ENCODE peak calls at places on chromosomes 11 and 22, in six cellular contexts. One of them, this sample, is unnamed.
A peak's percentile ranks its signal among the peaks of the same experiment; 100 is the strongest.

GRCh38 chr11:94018721-94019120 is 2.4 kb upstream of the HEPHL1 start:
- DNase-seq in neuronal stem cell: no peak
- DNase-seq in K562: no peak
- DNase-seq in Caco-2: no peak
- DNase-seq in CD4-positive, alpha-beta memory T cell: no peak
- DNase-seq in endothelial cell of umbilical vein: no peak
- DNase-seq in this sample: no peak

GRCh38 chr11:19419021-19419750 is 178.4 kb upstream of the E2F8 start:
- DNase-seq in neuronal stem cell: no peak
- DNase-seq in K562: no peak
- DNase-seq in Caco-2: peak; percentile 53
- DNase-seq in CD4-positive, alpha-beta memory T cell: no peak
- DNase-seq in endothelial cell of umbilical vein: no peak
- DNase-seq in this sample: no peak

GRCh38 chr11:68375337-68375736 is 62.9 kb downstream of the LRP5 start:
- DNase-seq in neuronal stem cell: no peak
- DNase-seq in K562: no peak
- DNase-seq in Caco-2: no peak
- DNase-seq in CD4-positive, alpha-beta memory T cell: no peak
- DNase-seq in endothelial cell of umbilical vein: no peak
- DNase-seq in this sample: no peak

GRCh38 chr11:67278135-67278938 is 10.8 kb upstream of the ANKRD13D start:
- DNase-seq in neuronal stem cell: no peak
- DNase-seq in K562: no peak
- DNase-seq in Caco-2: no peak
- DNase-seq in CD4-positive, alpha-beta memory T cell: no peak
- DNase-seq in endothelial cell of umbilical vein: no peak
- DNase-seq in this sample: no peak

GRCh38 chr11:47979378-47980092 is 824 bp upstream of the PTPRJ start:
- DNase-seq in neuronal stem cell: peak; percentile 18
- DNase-seq in K562: no peak
- DNase-seq in Caco-2: no peak
- DNase-seq in CD4-positive, alpha-beta memory T cell: no peak
- DNase-seq in endothelial cell of umbilical vein: peak; percentile 12
- DNase-seq in this sample: peak; percentile 36

GRCh38 chr11:57585301-57585700 is 12.2 kb upstream of the SERPING1 start:
- DNase-seq in neuronal stem cell: no peak
- DNase-seq in K562: no peak
- DNase-seq in Caco-2: no peak
- DNase-seq in CD4-positive, alpha-beta memory T cell: no peak
- DNase-seq in endothelial cell of umbilical vein: no peak
- DNase-seq in this sample: peak; percentile 48

GRCh38 chr11:123560001-123560400 is 94.4 kb downstream of the SCN3B start:
- DNase-seq in neuronal stem cell: no peak
- DNase-seq in K562: no peak
- DNase-seq in Caco-2: no peak
- DNase-seq in CD4-positive, alpha-beta memory T cell: no peak
- DNase-seq in endothelial cell of umbilical vein: no peak
- DNase-seq in this sample: no peak

GRCh38 chr11:72231396-72232259 is 7.1 kb downstream of the INPPL1 start:
- DNase-seq in neuronal stem cell: no peak
- DNase-seq in K562: no peak
- DNase-seq in Caco-2: peak; percentile 36
- DNase-seq in CD4-positive, alpha-beta memory T cell: no peak
- DNase-seq in endothelial cell of umbilical vein: no peak
- DNase-seq in this sample: no peak

GRCh38 chr11:125300791-125301218 is 136.3 kb downstream of the PKNOX2 start:
- DNase-seq in neuronal stem cell: no peak
- DNase-seq in K562: no peak
- DNase-seq in Caco-2: no peak
- DNase-seq in CD4-positive, alpha-beta memory T cell: no peak
- DNase-seq in endothelial cell of umbilical vein: peak; percentile 80
- DNase-seq in this sample: peak; percentile 8

GRCh38 chr11:133844217-133844616 is 1.1 kb downstream of the SPATA19 start:
- DNase-seq in neuronal stem cell: no peak
- DNase-seq in K562: no peak
- DNase-seq in Caco-2: no peak
- DNase-seq in CD4-positive, alpha-beta memory T cell: no peak
- DNase-seq in endothelial cell of umbilical vein: no peak
- DNase-seq in this sample: no peak

GRCh38 chr11:35236667-35237003 is 97.7 kb downstream of the CD44 start:
- DNase-seq in neuronal stem cell: no peak
- DNase-seq in K562: no peak
- DNase-seq in Caco-2: no peak
- DNase-seq in CD4-positive, alpha-beta memory T cell: no peak
- DNase-seq in endothelial cell of umbilical vein: no peak
- DNase-seq in this sample: peak; percentile 22

GRCh38 chr11:83459802-83460201 is 173.6 kb upstream of the CCDC90B start:
- DNase-seq in neuronal stem cell: no peak
- DNase-seq in K562: no peak
- DNase-seq in Caco-2: no peak
- DNase-seq in CD4-positive, alpha-beta memory T cell: no peak
- DNase-seq in endothelial cell of umbilical vein: peak; percentile 3
- DNase-seq in this sample: no peak

GRCh38 chr11:79768343-79768742 is 327.5 kb upstream of the TENM4 start:
- DNase-seq in neuronal stem cell: no peak
- DNase-seq in K562: no peak
- DNase-seq in Caco-2: no peak
- DNase-seq in CD4-positive, alpha-beta memory T cell: no peak
- DNase-seq in endothelial cell of umbilical vein: no peak
- DNase-seq in this sample: no peak

GRCh38 chr11:107606122-107606521 is 15.2 kb downstream of the ELMOD1 start:
- DNase-seq in neuronal stem cell: no peak
- DNase-seq in K562: no peak
- DNase-seq in Caco-2: no peak
- DNase-seq in CD4-positive, alpha-beta memory T cell: no peak
- DNase-seq in endothelial cell of umbilical vein: no peak
- DNase-seq in this sample: peak; percentile 16

GRCh38 chr11:14886509-14886908 is 5.5 kb downstream of the CYP2R1 start:
- DNase-seq in neuronal stem cell: no peak
- DNase-seq in K562: no peak
- DNase-seq in Caco-2: peak; percentile 67
- DNase-seq in CD4-positive, alpha-beta memory T cell: no peak
- DNase-seq in endothelial cell of umbilical vein: no peak
- DNase-seq in this sample: no peak

GRCh38 chr11:6531267-6531752 is 34.2 kb downstream of the DNHD1 start:
- DNase-seq in neuronal stem cell: peak; percentile 54
- DNase-seq in K562: peak; percentile 68
- DNase-seq in Caco-2: no peak
- DNase-seq in CD4-positive, alpha-beta memory T cell: peak; percentile 47
- DNase-seq in endothelial cell of umbilical vein: peak; percentile 75
- DNase-seq in this sample: peak; percentile 46

GRCh38 chr11:123841189-123841588 is 35.0 kb upstream of the OR6M1 start:
- DNase-seq in neuronal stem cell: no peak
- DNase-seq in K562: no peak
- DNase-seq in Caco-2: no peak
- DNase-seq in CD4-positive, alpha-beta memory T cell: no peak
- DNase-seq in endothelial cell of umbilical vein: peak; percentile 44
- DNase-seq in this sample: peak; percentile 44

GRCh38 chr11:98568011-98568410 is 452.7 kb upstream of the CNTN5 start:
- DNase-seq in neuronal stem cell: no peak
- DNase-seq in K562: no peak
- DNase-seq in Caco-2: no peak
- DNase-seq in CD4-positive, alpha-beta memory T cell: no peak
- DNase-seq in endothelial cell of umbilical vein: no peak
- DNase-seq in this sample: no peak

GRCh38 chr11:111601979-111602864 is at the start of gene SIK2:
- DNase-seq in neuronal stem cell: peak; percentile 94
- DNase-seq in K562: peak; percentile 95
- DNase-seq in Caco-2: peak; percentile 99
- DNase-seq in CD4-positive, alpha-beta memory T cell: peak; percentile 87
- DNase-seq in endothelial cell of umbilical vein: peak; percentile 95
- DNase-seq in this sample: peak; percentile 99

GRCh38 chr11:95426823-95427462 is 195.9 kb upstream of the SESN3 start:
- DNase-seq in neuronal stem cell: no peak
- DNase-seq in K562: no peak
- DNase-seq in Caco-2: no peak
- DNase-seq in CD4-positive, alpha-beta memory T cell: no peak
- DNase-seq in endothelial cell of umbilical vein: no peak
- DNase-seq in this sample: no peak

GRCh38 chr11:69178819-69179482 is 23.2 kb downstream of the SMIM38 start:
- DNase-seq in neuronal stem cell: no peak
- DNase-seq in K562: no peak
- DNase-seq in Caco-2: no peak
- DNase-seq in CD4-positive, alpha-beta memory T cell: no peak
- DNase-seq in endothelial cell of umbilical vein: no peak
- DNase-seq in this sample: no peak

GRCh38 chr11:11500744-11501487 is 120.9 kb downstream of the GALNT18 start:
- DNase-seq in neuronal stem cell: no peak
- DNase-seq in K562: no peak
- DNase-seq in Caco-2: no peak
- DNase-seq in CD4-positive, alpha-beta memory T cell: no peak
- DNase-seq in endothelial cell of umbilical vein: no peak
- DNase-seq in this sample: no peak

GRCh38 chr11:45885921-45886721 is 670 bp downstream of the MAPK8IP1 start:
- DNase-seq in neuronal stem cell: no peak
- DNase-seq in K562: no peak
- DNase-seq in Caco-2: no peak
- DNase-seq in CD4-positive, alpha-beta memory T cell: no peak
- DNase-seq in endothelial cell of umbilical vein: no peak
- DNase-seq in this sample: no peak

GRCh38 chr22:26409705-26410376 is 19.2 kb upstream of the ASPHD2 start:
- DNase-seq in neuronal stem cell: no peak
- DNase-seq in K562: no peak
- DNase-seq in Caco-2: no peak
- DNase-seq in CD4-positive, alpha-beta memory T cell: no peak
- DNase-seq in endothelial cell of umbilical vein: peak; percentile 31
- DNase-seq in this sample: no peak

GRCh38 chr11:8013833-8014232 is 26.7 kb downstream of the EIF3F start:
- DNase-seq in neuronal stem cell: no peak
- DNase-seq in K562: no peak
- DNase-seq in Caco-2: no peak
- DNase-seq in CD4-positive, alpha-beta memory T cell: no peak
- DNase-seq in endothelial cell of umbilical vein: no peak
- DNase-seq in this sample: no peak

GRCh38 chr11:20049231-20049630 is 111.0 kb downstream of the DBX1 start:
- DNase-seq in neuronal stem cell: no peak
- DNase-seq in K562: no peak
- DNase-seq in Caco-2: no peak
- DNase-seq in CD4-positive, alpha-beta memory T cell: no peak
- DNase-seq in endothelial cell of umbilical vein: no peak
- DNase-seq in this sample: no peak

GRCh38 chr22:50314455-50315288 is 7.2 kb upstream of the PLXNB2 start:
- DNase-seq in neuronal stem cell: no peak
- DNase-seq in K562: peak; percentile 60
- DNase-seq in Caco-2: peak; percentile 32
- DNase-seq in CD4-positive, alpha-beta memory T cell: peak; percentile 58
- DNase-seq in endothelial cell of umbilical vein: no peak
- DNase-seq in this sample: peak; percentile 80

GRCh38 chr11:122895591-122895990 is 13.0 kb downstream of the JHY start:
- DNase-seq in neuronal stem cell: no peak
- DNase-seq in K562: no peak
- DNase-seq in Caco-2: no peak
- DNase-seq in CD4-positive, alpha-beta memory T cell: no peak
- DNase-seq in endothelial cell of umbilical vein: no peak
- DNase-seq in this sample: no peak

GRCh38 chr11:17526931-17527660 is 17.1 kb downstream of the USH1C start:
- DNase-seq in neuronal stem cell: no peak
- DNase-seq in K562: no peak
- DNase-seq in Caco-2: no peak
- DNase-seq in CD4-positive, alpha-beta memory T cell: no peak
- DNase-seq in endothelial cell of umbilical vein: no peak
- DNase-seq in this sample: no peak

GRCh38 chr22:23065495-23066122 is 4.7 kb upstream of the GNAZ start:
- DNase-seq in neuronal stem cell: no peak
- DNase-seq in K562: no peak
- DNase-seq in Caco-2: no peak
- DNase-seq in CD4-positive, alpha-beta memory T cell: no peak
- DNase-seq in endothelial cell of umbilical vein: no peak
- DNase-seq in this sample: no peak

GRCh38 chr22:33917744-33918406 is 2.4 kb downstream of the LARGE1 start:
- DNase-seq in neuronal stem cell: no peak
- DNase-seq in K562: no peak
- DNase-seq in Caco-2: no peak
- DNase-seq in CD4-positive, alpha-beta memory T cell: no peak
- DNase-seq in endothelial cell of umbilical vein: no peak
- DNase-seq in this sample: peak; percentile 88
- H3K4me3 ChIP-seq in neuronal stem cell: peak overlapping the region; percentile 53
- H3K4me3 ChIP-seq in K562: no peak overlapping the region
- H3K4me3 ChIP-seq in Caco-2: no peak overlapping the region
- H3K4me3 ChIP-seq in CD4-positive, alpha-beta memory T cell: no peak overlapping the region
- H3K4me3 ChIP-seq in endothelial cell of umbilical vein: no peak overlapping the region
- H3K4me3 ChIP-seq in this sample: peak overlapping the region; percentile 71

GRCh38 chr11:1815751-1816150 is 19.0 kb upstream of the SYT8 start:
- DNase-seq in neuronal stem cell: no peak
- DNase-seq in K562: no peak
- DNase-seq in Caco-2: no peak
- DNase-seq in CD4-positive, alpha-beta memory T cell: no peak
- DNase-seq in endothelial cell of umbilical vein: no peak
- DNase-seq in this sample: no peak
- H3K4me3 ChIP-seq in neuronal stem cell: no peak overlapping the region
- H3K4me3 ChIP-seq in K562: no peak overlapping the region
- H3K4me3 ChIP-seq in Caco-2: no peak overlapping the region
- H3K4me3 ChIP-seq in CD4-positive, alpha-beta memory T cell: no peak overlapping the region
- H3K4me3 ChIP-seq in endothelial cell of umbilical vein: no peak overlapping the region
- H3K4me3 ChIP-seq in this sample: no peak overlapping the region

DNA sequence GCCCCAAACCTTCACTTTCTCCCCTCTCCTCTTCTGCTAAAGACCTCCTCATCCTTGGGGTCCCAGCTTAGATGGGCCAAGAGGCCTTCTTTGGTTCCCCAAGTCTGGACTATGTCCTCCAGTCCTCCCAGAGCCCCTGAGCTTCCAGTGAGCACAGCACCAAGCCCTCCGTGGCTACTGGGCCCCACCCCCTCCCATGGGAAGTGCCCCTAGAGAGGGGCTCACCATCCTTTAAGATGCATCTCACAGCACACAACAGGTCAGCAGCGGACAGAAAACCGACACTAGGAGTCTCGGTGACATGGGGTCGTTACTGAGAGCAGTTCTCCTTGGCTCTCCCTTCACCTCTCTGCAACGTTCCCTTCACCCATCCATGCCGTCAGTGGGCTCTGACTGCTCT is 2.7 kb downstream of the LRRC32 start:
- DNase-seq in neuronal stem cell: no peak
- DNase-seq in K562: no peak
- DNase-seq in Caco-2: no peak
- DNase-seq in CD4-positive, alpha-beta memory T cell: no peak
- DNase-seq in endothelial cell of umbilical vein: no peak
- DNase-seq in this sample: no peak
- H3K4me3 ChIP-seq in neuronal stem cell: no peak overlapping the region
- H3K4me3 ChIP-seq in K562: no peak overlapping the region
- H3K4me3 ChIP-seq in Caco-2: no peak overlapping the region
- H3K4me3 ChIP-seq in CD4-positive, alpha-beta memory T cell: no peak overlapping the region
- H3K4me3 ChIP-seq in endothelial cell of umbilical vein: no peak overlapping the region
- H3K4me3 ChIP-seq in this sample: no peak overlapping the region

DNA sequence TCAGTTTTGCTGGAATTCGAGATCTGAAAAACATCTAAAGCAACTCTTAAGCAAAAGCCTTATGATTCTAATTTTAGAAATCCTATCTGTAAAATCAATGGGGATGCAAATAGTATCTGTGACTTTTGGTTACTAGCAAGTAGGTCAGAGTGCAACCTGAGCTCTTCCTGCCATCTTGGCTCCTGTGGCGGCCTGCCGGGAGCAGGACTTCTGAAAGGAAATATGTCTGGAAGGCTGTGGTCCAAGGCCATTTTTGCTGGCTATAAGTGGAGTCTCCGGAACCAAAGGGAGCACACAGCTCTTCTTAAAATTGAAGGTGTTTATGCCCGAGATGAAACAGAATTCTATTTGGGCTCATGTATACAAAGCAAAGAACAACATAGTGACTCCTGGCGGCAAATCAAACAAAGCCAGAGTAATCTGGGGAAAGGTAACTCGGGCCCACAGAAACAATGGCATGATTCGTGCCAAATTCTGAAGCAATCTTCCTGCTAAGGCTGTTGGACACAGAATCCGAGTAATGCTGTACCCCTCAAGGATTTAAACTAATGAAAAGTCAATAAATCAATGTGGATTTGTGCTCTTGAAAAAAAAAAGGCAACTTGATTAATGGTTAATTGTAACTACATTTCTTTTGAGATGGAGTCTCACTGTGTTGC is 1.7 kb downstream of the SAMM50 start:
- DNase-seq in neuronal stem cell: no peak
- DNase-seq in K562: no peak
- DNase-seq in Caco-2: no peak
- DNase-seq in CD4-positive, alpha-beta memory T cell: no peak
- DNase-seq in endothelial cell of umbilical vein: peak; percentile 31
- DNase-seq in this sample: no peak
- H3K4me3 ChIP-seq in neuronal stem cell: no peak overlapping the region
- H3K4me3 ChIP-seq in K562: peak overlapping the region; percentile 94
- H3K4me3 ChIP-seq in Caco-2: no peak overlapping the region
- H3K4me3 ChIP-seq in CD4-positive, alpha-beta memory T cell: no peak overlapping the region
- H3K4me3 ChIP-seq in endothelial cell of umbilical vein: no peak overlapping the region
- H3K4me3 ChIP-seq in this sample: peak overlapping the region; percentile 99